ENCODE peak calls at places on chromosomes 12 and 14, in four cellular contexts. One of them, this sample, is unnamed.

GRCh38 chr14:77158175-77158908 is 16.8 kb upstream of the ZDHHC22 start:
- DNase-seq in HepG2: no peak
- DNase-seq in H1: peak; percentile 63
- DNase-seq in K562: peak; percentile 51
- DNase-seq in this sample: no peak

GRCh38 chr14:26414933-26415332 is 182.9 kb downstream of the NOVA1 start:
- DNase-seq in H1: no peak
- DNase-seq in HepG2: no peak
- DNase-seq in K562: no peak
- DNase-seq in this sample: no peak

GRCh38 chr12:2212971-2213869 is 160.4 kb downstream of the CACNA1C start:
- DNase-seq in HepG2: no peak
- DNase-seq in K562: no peak
- DNase-seq in H1: no peak
- DNase-seq in this sample: no peak

GRCh38 chr12:54589964-54590363 is 1.5 kb upstream of the PPP1R1A start:
- DNase-seq in K562: no peak
- DNase-seq in H1: no peak
- DNase-seq in HepG2: no peak
- DNase-seq in this sample: no peak

GRCh38 chr12:65602191-65602578 is 222.1 kb upstream of the HMGA2 start:
- DNase-seq in HepG2: no peak
- DNase-seq in H1: no peak
- DNase-seq in K562: no peak
- DNase-seq in this sample: no peak

GRCh38 chr12:132560831-132561783 is 49.3 kb downstream of the LRCOL1 start:
- DNase-seq in K562: peak; percentile 88
- DNase-seq in HepG2: peak; percentile 62
- DNase-seq in H1: peak; percentile 96
- DNase-seq in this sample: peak; percentile 82

GRCh38 chr12:78938341-78939084 is 73.9 kb downstream of the SYT1 start:
- DNase-seq in K562: no peak
- DNase-seq in H1: no peak
- DNase-seq in HepG2: no peak
- DNase-seq in this sample: no peak

GRCh38 chr12:122979908-122980191 is 631 bp upstream of the ARL6IP4 start:
- DNase-seq in HepG2: no peak
- DNase-seq in H1: no peak
- DNase-seq in K562: no peak
- DNase-seq in this sample: no peak

GRCh38 chr12:25864287-25864686 is 94.2 kb upstream of the RASSF8 start:
- DNase-seq in HepG2: no peak
- DNase-seq in H1: no peak
- DNase-seq in K562: no peak
- DNase-seq in this sample: no peak

GRCh38 chr12:6182279-6182898 is 17.8 kb upstream of the CD9 start:
- DNase-seq in HepG2: peak; percentile 75
- DNase-seq in K562: no peak
- DNase-seq in H1: no peak
- DNase-seq in this sample: no peak

GRCh38 chr14:78254911-78255431 is 84.8 kb downstream of the NRXN3 start:
- DNase-seq in K562: no peak
- DNase-seq in HepG2: no peak
- DNase-seq in H1: no peak
- DNase-seq in this sample: peak; percentile 4

GRCh38 chr12:12684375-12685106 is 11.4 kb downstream of the GPR19 start:
- DNase-seq in K562: no peak
- DNase-seq in HepG2: peak; percentile 13
- DNase-seq in H1: peak; percentile 80
- DNase-seq in this sample: no peak

GRCh38 chr12:2198088-2198501 is 145.3 kb downstream of the CACNA1C start:
- DNase-seq in K562: no peak
- DNase-seq in HepG2: no peak
- DNase-seq in H1: peak; percentile 72
- DNase-seq in this sample: no peak

GRCh38 chr14:20684662-20685456 is 499 bp downstream of the RNASE4 start:
- DNase-seq in HepG2: peak; percentile 46
- DNase-seq in K562: no peak
- DNase-seq in H1: no peak
- DNase-seq in this sample: peak; percentile 34

GRCh38 chr12:67377541-67377940 is 108.4 kb downstream of the CAND1 start:
- DNase-seq in H1: no peak
- DNase-seq in HepG2: no peak
- DNase-seq in K562: no peak
- DNase-seq in this sample: no peak

GRCh38 chr14:79418649-79419415 is 792.5 kb downstream of the DIO2 start:
- DNase-seq in H1: no peak
- DNase-seq in K562: no peak
- DNase-seq in HepG2: no peak
- DNase-seq in this sample: no peak

GRCh38 chr12:52521581-52522266 is 1.5 kb upstream of the KRT5 start:
- DNase-seq in H1: peak; percentile 43
- DNase-seq in HepG2: no peak
- DNase-seq in K562: no peak
- DNase-seq in this sample: no peak

GRCh38 chr14:26276757-26277156 is 321.1 kb downstream of the NOVA1 start:
- DNase-seq in H1: no peak
- DNase-seq in HepG2: no peak
- DNase-seq in K562: no peak
- DNase-seq in this sample: no peak

GRCh38 chr12:122845041-122845864 is 10.0 kb downstream of the HIP1R start:
- DNase-seq in H1: peak; percentile 55
- DNase-seq in K562: no peak
- DNase-seq in HepG2: no peak
- DNase-seq in this sample: no peak

GRCh38 chr14:70753518-70753953 is 55.8 kb downstream of the MAP3K9 start:
- DNase-seq in H1: no peak
- DNase-seq in HepG2: peak; percentile 94
- DNase-seq in K562: no peak
- DNase-seq in this sample: peak; percentile 77

GRCh38 chr12:18375131-18375530 is 113.8 kb downstream of the PIK3C2G start:
- DNase-seq in K562: no peak
- DNase-seq in H1: no peak
- DNase-seq in HepG2: no peak
- DNase-seq in this sample: no peak

DNA sequence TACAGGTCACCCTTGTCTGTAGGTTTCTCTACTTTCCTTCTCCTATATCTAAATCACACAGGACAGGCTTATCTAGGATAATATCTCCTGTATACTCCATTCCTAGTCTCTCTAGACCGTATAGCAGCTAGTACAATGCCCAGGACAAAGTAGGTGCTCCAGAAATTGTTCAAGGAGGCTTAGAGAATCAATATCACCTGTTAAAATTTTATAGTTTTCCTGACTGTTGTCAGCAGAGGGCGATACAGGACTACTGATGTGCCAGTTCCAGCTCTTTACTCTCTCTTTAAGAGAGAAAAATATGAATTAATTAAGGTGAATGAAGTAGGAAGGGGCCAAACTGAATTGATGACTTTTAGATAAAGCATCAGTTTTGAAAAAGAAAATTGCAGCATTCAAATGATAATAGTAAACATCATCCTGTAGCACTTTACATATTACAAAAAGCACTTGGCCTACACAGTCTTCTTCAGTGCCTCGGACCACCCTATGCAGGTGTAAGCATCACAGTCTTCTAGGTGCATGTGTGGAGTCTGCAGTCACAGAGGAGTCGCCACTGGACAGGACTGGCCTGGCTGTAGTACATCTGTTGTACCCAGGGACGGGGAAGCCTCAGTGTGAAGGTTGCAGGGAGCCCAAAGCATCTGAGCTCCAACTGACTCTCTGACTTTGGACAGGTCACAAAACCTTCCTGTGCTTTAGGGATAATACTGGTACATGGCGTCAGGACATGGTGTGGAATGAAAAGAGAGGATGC is 61.9 kb upstream of the MAX start:
- DNase-seq in H1: no peak
- DNase-seq in K562: peak; percentile 38
- DNase-seq in HepG2: peak; percentile 43
- DNase-seq in this sample: peak; percentile 56
- TF ChIP-seq RAD21 in H1: peak; percentile 88
- TF ChIP-seq RAD21 in K562: peak; percentile 90
- TF ChIP-seq RAD21 in HepG2: peak; percentile 71
- TF ChIP-seq RAD21 in this sample: peak; percentile 96

GRCh38 chr14:103530390-103530789 is 1.4 kb downstream of the TRMT61A start:
- DNase-seq in K562: peak; percentile 48
- DNase-seq in HepG2: no peak
- DNase-seq in H1: peak; percentile 78
- DNase-seq in this sample: no peak

GRCh38 chr14:103529383-103530365 is 678 bp downstream of the TRMT61A start:
- DNase-seq in H1: no peak
- DNase-seq in HepG2: no peak
- DNase-seq in K562: no peak
- DNase-seq in this sample: no peak

GRCh38 chr14:103528158-103528511 is 861 bp upstream of the TRMT61A start:
- DNase-seq in K562: no peak
- DNase-seq in HepG2: no peak
- DNase-seq in H1: no peak
- DNase-seq in this sample: no peak

GRCh38 chr14:103527408-103528157 is 1.4 kb upstream of the TRMT61A start:
- DNase-seq in HepG2: no peak
- DNase-seq in K562: no peak
- DNase-seq in H1: no peak
- DNase-seq in this sample: no peak

GRCh38 chr14:103528512-103529382 is at the start of gene TRMT61A:
- DNase-seq in HepG2: peak; percentile 92
- DNase-seq in K562: peak; percentile 95
- DNase-seq in H1: peak; percentile 83
- DNase-seq in this sample: peak; percentile 89
- TF ChIP-seq EP300 in HepG2: no peak
- TF ChIP-seq EP300 in K562: no peak
- TF ChIP-seq EP300 in H1: no peak
- TF ChIP-seq EP300 in this sample: no peak

GRCh38 chr12:115998119-115998633 is 279.3 kb downstream of the MED13L start:
- DNase-seq in K562: peak; percentile 31
- DNase-seq in H1: peak; percentile 61
- DNase-seq in HepG2: peak; percentile 24
- DNase-seq in this sample: peak; percentile 45
- TF ChIP-seq CEBPB in K562: no peak
- TF ChIP-seq CEBPB in H1: no peak
- TF ChIP-seq CEBPB in HepG2: no peak
- TF ChIP-seq CEBPB in this sample: no peak

GRCh38 chr14:104844306-104845032 is 20.6 kb upstream of the CEP170B start:
- DNase-seq in K562: no peak
- DNase-seq in HepG2: no peak
- DNase-seq in H1: peak; percentile 78
- DNase-seq in this sample: no peak

GRCh38 chr14:104843006-104843405 is 22.1 kb upstream of the CEP170B start:
- DNase-seq in H1: no peak
- DNase-seq in HepG2: no peak
- DNase-seq in K562: no peak
- DNase-seq in this sample: no peak

GRCh38 chr14:104845033-104845666 is 19.9 kb upstream of the CEP170B start:
- DNase-seq in HepG2: no peak
- DNase-seq in H1: no peak
- DNase-seq in K562: no peak
- DNase-seq in this sample: no peak

GRCh38 chr14:104841730-104842129 is 23.3 kb upstream of the CEP170B start:
- DNase-seq in HepG2: no peak
- DNase-seq in H1: no peak
- DNase-seq in K562: no peak
- DNase-seq in this sample: no peak

GRCh38 chr14:104843442-104844305 is 21.4 kb upstream of the CEP170B start:
- DNase-seq in H1: peak; percentile 72
- DNase-seq in K562: no peak
- DNase-seq in HepG2: no peak
- DNase-seq in this sample: no peak
- TF ChIP-seq RAD21 in H1: no peak
- TF ChIP-seq RAD21 in K562: no peak
- TF ChIP-seq RAD21 in HepG2: no peak
- TF ChIP-seq RAD21 in this sample: no peak

GRCh38 chr12:85782711-85783110 is 53.5 kb downstream of the RASSF9 start:
- DNase-seq in H1: no peak
- DNase-seq in K562: no peak
- DNase-seq in HepG2: no peak
- DNase-seq in this sample: peak; percentile 31
- TF ChIP-seq EP300 in H1: no peak
- TF ChIP-seq EP300 in K562: no peak
- TF ChIP-seq EP300 in HepG2: no peak
- TF ChIP-seq EP300 in this sample: no peak

GRCh38 chr14:99382071-99382640 is 98.5 kb downstream of the SETD3 start:
- DNase-seq in HepG2: no peak
- DNase-seq in H1: no peak
- DNase-seq in K562: no peak
- DNase-seq in this sample: no peak
- TF ChIP-seq CEBPB in HepG2: no peak
- TF ChIP-seq CEBPB in H1: no peak
- TF ChIP-seq CEBPB in K562: no peak
- TF ChIP-seq CEBPB in this sample: no peak

GRCh38 chr14:89701079-89702043 is 253.2 kb downstream of the EFCAB11 start:
- DNase-seq in HepG2: peak; percentile 34
- DNase-seq in H1: peak; percentile 91
- DNase-seq in K562: peak; percentile 85
- DNase-seq in this sample: peak; percentile 52

GRCh38 chr14:89699076-89699475 is 255.5 kb downstream of the EFCAB11 start:
- DNase-seq in H1: no peak
- DNase-seq in HepG2: no peak
- DNase-seq in K562: no peak
- DNase-seq in this sample: no peak

GRCh38 chr14:89702151-89702936 is 252.2 kb downstream of the EFCAB11 start:
- DNase-seq in HepG2: no peak
- DNase-seq in H1: no peak
- DNase-seq in K562: no peak
- DNase-seq in this sample: no peak

GRCh38 chr14:89695846-89696245 is 258.7 kb downstream of the EFCAB11 start:
- DNase-seq in H1: no peak
- DNase-seq in K562: no peak
- DNase-seq in HepG2: no peak
- DNase-seq in this sample: no peak

GRCh38 chr14:89697281-89698060 is 257.1 kb downstream of the EFCAB11 start:
- DNase-seq in H1: no peak
- DNase-seq in K562: no peak
- DNase-seq in HepG2: no peak
- DNase-seq in this sample: no peak
- TF ChIP-seq RAD21 in H1: no peak
- TF ChIP-seq RAD21 in K562: no peak
- TF ChIP-seq RAD21 in HepG2: no peak
- TF ChIP-seq RAD21 in this sample: no peak

DNA sequence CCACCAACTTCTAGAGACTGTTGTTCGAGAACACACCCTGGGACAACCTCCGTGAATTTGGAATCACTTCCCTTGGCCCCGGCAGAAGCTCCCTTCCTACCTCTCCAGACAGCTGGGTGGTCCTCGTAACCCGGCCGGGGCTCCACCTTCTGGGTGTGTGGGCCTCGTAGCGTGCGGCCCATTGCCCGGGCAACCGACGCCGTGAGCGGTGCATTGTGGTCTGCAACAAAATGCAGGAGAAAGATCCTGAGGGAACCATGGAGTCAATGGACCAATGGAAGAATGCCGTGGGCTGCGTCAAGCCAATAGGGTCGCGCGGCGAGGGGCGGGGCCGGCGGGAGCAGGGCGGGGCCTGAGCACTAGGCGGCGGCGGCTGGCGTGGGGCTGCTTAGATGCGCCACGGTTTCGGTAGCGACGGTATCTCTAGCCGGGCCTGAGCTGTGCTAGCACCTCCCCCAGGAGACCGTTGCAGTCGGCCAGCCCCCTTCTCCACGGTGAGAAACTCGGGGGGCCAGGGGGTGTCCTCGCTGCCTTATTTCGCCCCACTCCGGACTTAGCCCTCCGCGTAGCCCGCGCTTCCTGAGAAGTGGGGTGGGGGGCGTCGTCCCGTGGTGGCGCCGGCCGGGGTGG is at the start of gene DYNLL1:
- DNase-seq in H1: peak; percentile 100
- DNase-seq in HepG2: peak; percentile 93
- DNase-seq in K562: peak; percentile 98
- DNase-seq in this sample: peak; percentile 99
- TF ChIP-seq EP300 in H1: no peak
- TF ChIP-seq EP300 in HepG2: no peak
- TF ChIP-seq EP300 in K562: peak; percentile 17
- TF ChIP-seq EP300 in this sample: no peak